ENCODE peak calls at places on chromosomes 11 and 22, in four cellular contexts. O is fibroblast of lung, C is IMR-90, I is pancreas. W is an unnamed sample. For H3K36me3, the result is how much of the 10 kb centered on the place peaks cover.

GRCh38 chr22:18144105-18144504 is 5.9 kb upstream of the USP18 start:
- DNase-seq in C (no peak), I (no peak), O (no peak), W (no peak)

GRCh38 chr11:84886344-84886743 is 740.8 kb downstream of the DLG2 start:
- DNase-seq in C (peak), O (no peak), I (no peak), W (peak)

GRCh38 chr11:70405679-70406395 is 7.5 kb downstream of the CTTN start:
- DNase-seq in O (no peak), I (no peak), C (no peak), W (no peak)

GRCh38 chr11:34745209-34745608 is 124.3 kb downstream of the EHF start:
- DNase-seq in O (no peak), I (no peak), C (no peak), W (no peak)

GRCh38 chr22:27215826-27216320 is 558.5 kb downstream of the MIAT start:
- DNase-seq in I (no peak), C (no peak), O (no peak), W (no peak)

GRCh38 chr11:465896-466538 is 15.9 kb downstream of the PTDSS2 start:
- DNase-seq in I (no peak), O (no peak), C (no peak), W (no peak)

GRCh38 chr11:13152264-13152663 is 125.3 kb upstream of the BMAL1 start:
- DNase-seq in I (no peak), O (no peak), C (no peak), W (no peak)

GRCh38 chr11:107591098-107591445 is at the start of gene ELMOD1:
- DNase-seq in O (peak), I (peak), C (peak), W (peak)

GRCh38 chr11:43765194-43765593 is 84.7 kb downstream of the HSD17B12 start:
- DNase-seq in O (no peak), C (no peak), I (no peak), W (no peak)

GRCh38 chr11:33505140-33505539 is 195.5 kb downstream of the C11orf91 start:
- DNase-seq in O (no peak), I (no peak), C (peak), W (no peak)

GRCh38 chr11:1564535-1565172 is 7.4 kb downstream of the DUSP8 start:
- DNase-seq in C (peak), I (peak), O (peak), W (peak)

GRCh38 chr11:92844197-92844596 is 125.3 kb upstream of the MTNR1B start:
- DNase-seq in O (no peak), C (no peak), I (no peak), W (no peak)

GRCh38 chr11:12377106-12377823 is at the start of gene PARVA:
- DNase-seq in C (peak), O (peak), I (peak), W (peak)

GRCh38 chr11:33399421-33399820 is 142.2 kb downstream of the HIPK3 start:
- DNase-seq in O (no peak), C (no peak), I (no peak), W (no peak)

GRCh38 chr11:96396637-96397036 is 6.8 kb downstream of the JRKL start:
- DNase-seq in C (no peak), O (no peak), I (no peak), W (no peak)

GRCh38 chr22:27179161-27179560 is 521.8 kb downstream of the MIAT start:
- DNase-seq in I (no peak), O (no peak), C (no peak), W (no peak)

GRCh38 chr11:44638032-44638431 is 72.6 kb downstream of the CD82 start:
- DNase-seq in O (no peak), C (no peak), I (no peak), W (no peak)

GRCh38 chr22:41939981-41940852 is 6.7 kb downstream of the CENPM start:
- DNase-seq in I (no peak), O (no peak), C (no peak), W (no peak)

GRCh38 chr11:94130589-94131362 is 2.1 kb downstream of the PANX1 start:
- DNase-seq in O (peak), I (no peak), C (peak), W (no peak)

GRCh38 chr11:16299884-16300778 is 56.2 kb downstream of the SOX6 start:
- DNase-seq in I (no peak), C (no peak), O (no peak), W (no peak)

GRCh38 chr11:61126266-61126665 is 24.0 kb downstream of the CD5 start:
- DNase-seq in O (peak), I (no peak), C (no peak), W (peak)

GRCh38 chr22:39055658-39056057 is 15.0 kb downstream of the APOBEC3F start:
- DNase-seq in C (no peak), O (no peak), I (no peak), W (no peak)

GRCh38 chr11:17810736-17811135 is 76.2 kb downstream of the KCNC1 start:
- DNase-seq in C (peak), I (no peak), O (peak), W (no peak)

GRCh38 chr11:18393581-18394299 is 623 bp upstream of the LDHA start:
- DNase-seq in O (no peak), I (no peak), C (no peak), W (no peak)

GRCh38 chr11:111370902-111371578 is 8.0 kb downstream of the POU2AF1 start:
- DNase-seq in C (no peak), O (no peak), I (no peak), W (no peak)

GRCh38 chr11:63850946-63851345 is 12.0 kb downstream of the MARK2 start:
- DNase-seq in O (no peak), I (no peak), C (no peak), W (no peak)

GRCh38 chr11:77647906-77648305 is 10.3 kb upstream of the CLNS1A start:
- DNase-seq in I (no peak), O (no peak), C (no peak), W (no peak)

GRCh38 chr11:109590782-109591181 is 168.8 kb downstream of the C11orf87 start:
- DNase-seq in I (peak), C (no peak), O (no peak), W (no peak)

GRCh38 chr11:75950141-75950540 is 135.1 kb downstream of the UVRAG start:
- DNase-seq in O (no peak), I (no peak), C (no peak), W (no peak)

GRCh38 chr11:75949023-75949672 is 134.1 kb downstream of the UVRAG start:
- DNase-seq in I (no peak), C (peak), O (peak), W (no peak)

GRCh38 chr11:75944515-75944914 is 129.5 kb downstream of the UVRAG start:
- DNase-seq in I (no peak), C (no peak), O (no peak), W (no peak)

GRCh38 chr11:75946531-75947530 is 131.8 kb downstream of the UVRAG start:
- DNase-seq in C (peak), I (no peak), O (peak), W (peak)

DNA sequence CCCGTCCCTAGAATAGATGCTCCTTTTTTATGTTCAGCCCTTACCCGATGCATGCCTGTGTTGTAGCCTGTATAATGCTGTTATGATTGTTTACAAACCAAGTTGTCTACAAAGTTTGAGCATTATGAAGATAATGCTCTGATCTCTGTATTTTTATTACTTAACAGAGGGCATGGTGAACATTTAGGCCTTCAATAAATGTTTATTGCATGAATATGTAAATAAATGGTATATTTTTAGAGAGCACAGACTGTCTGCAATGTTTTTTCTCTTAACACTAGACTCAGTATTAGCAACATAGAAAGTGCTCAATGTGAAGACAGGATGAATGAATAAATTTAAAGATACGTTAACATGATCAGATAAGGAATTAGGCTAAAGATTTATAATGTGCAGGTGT is 130.9 kb downstream of the UVRAG start:
- DNase-seq in C (no peak), I (no peak), O (no peak), W (no peak)
- H3K27ac ChIP-seq in C (no peak), I (no peak), O (no peak), W (no peak)

DNA sequence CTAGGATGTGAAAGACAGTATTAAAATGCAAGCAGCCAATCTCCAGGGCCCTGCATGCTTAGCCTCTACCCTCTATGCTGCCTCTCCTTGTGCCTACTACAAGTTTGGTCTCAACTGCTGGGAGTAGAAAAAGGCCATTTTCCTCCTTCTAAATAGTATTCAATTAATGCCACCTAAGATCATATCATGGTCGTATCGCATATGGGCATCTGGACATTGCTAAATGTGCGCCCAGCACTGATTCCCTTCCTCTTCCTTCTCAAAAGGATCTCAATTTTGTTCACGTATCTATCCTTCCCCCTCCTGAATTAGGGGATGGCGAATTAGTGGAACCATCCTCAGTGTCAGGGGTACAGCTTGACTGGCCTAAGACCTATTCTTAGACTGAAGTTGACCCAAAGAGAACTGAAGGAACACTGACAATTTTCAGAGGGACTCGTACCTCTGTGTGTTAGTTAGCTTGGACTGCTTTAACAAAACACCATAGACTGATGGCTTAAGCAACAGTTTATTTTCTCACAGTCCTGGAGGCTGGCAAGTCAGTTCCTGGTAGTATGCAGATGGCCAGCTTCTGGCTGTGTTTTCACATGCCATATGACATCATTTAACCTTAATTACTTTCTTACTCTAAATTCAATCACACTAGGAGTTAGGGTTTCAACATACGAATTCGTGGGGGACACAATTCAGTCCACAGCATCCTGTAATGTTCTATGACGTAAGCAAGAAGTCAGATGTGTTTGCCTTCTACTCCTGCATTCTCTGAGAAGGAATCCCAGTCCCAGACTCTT is 8.5 kb upstream of the NUP50 start:
- DNase-seq in C (peak), O (peak), I (no peak), W (no peak)
- H3K36me3 ChIP-seq in C (under half), O (under half), I (under half), W (under half)

GRCh38 chr11:19934828-19935259 is 222.2 kb downstream of the NAV2 start:
- DNase-seq in O (peak), I (no peak), C (peak), W (no peak)
- TF ChIP-seq CTCF in O (no peak), I (no peak), C (peak), W (no peak)

GRCh38 chr22:46295277-46295971 is 1.2 kb upstream of the GTSE1 start:
- DNase-seq in I (no peak), C (no peak), O (no peak), W (no peak)
- H3K27ac ChIP-seq in I (no peak), C (peak), O (peak), W (peak)

GRCh38 chr11:36118084-36118483 is 171.1 kb downstream of the COMMD9 start:
- DNase-seq in C (no peak), O (no peak), I (no peak), W (no peak)

GRCh38 chr11:36116161-36116560 is 172.3 kb downstream of the LDLRAD3 start:
- DNase-seq in I (no peak), C (no peak), O (no peak), W (no peak)

GRCh38 chr11:36122715-36123114 is 166.5 kb downstream of the COMMD9 start:
- DNase-seq in I (no peak), O (peak), C (no peak), W (no peak)

GRCh38 chr11:36115378-36115801 is 171.5 kb downstream of the LDLRAD3 start:
- DNase-seq in I (no peak), C (no peak), O (no peak), W (no peak)

GRCh38 chr11:36119300-36119699 is 169.9 kb downstream of the COMMD9 start:
- DNase-seq in O (no peak), I (no peak), C (no peak), W (no peak)
- H3K36me3 ChIP-seq in O (under half), I (under half), C (under half), W (under half)

GRCh38 chr11:116145187-116145865 is 627.5 kb downstream of the BUD13 start:
- DNase-seq in C (no peak), I (no peak), O (no peak), W (no peak)
- TF ChIP-seq CTCF in C (peak), I (no peak), O (no peak), W (no peak)